ENCODE peak calls at places on chromosomes 11 and 22, in seven cellular contexts. X is A549; D is psoas muscle; G is fibroblast of mammary gland; U is coronary artery; W is neural progenitor cell; N is CD8-positive, alpha-beta T cell. V is an unnamed sample.

GRCh38 chr11:47545298-47545697 is 7.6 kb downstream of the CELF1 start:
- DNase-seq in N (no peak), D (no peak), U (no peak), W (no peak), X (no peak), G (no peak), V (no peak)

GRCh38 chr11:117287668-117288067 is 3.5 kb upstream of the BACE1-AS start:
- DNase-seq in X (no peak), D (no peak), W (no peak), U (no peak), G (no peak), N (no peak), V (no peak)

GRCh38 chr22:46620588-46621242 is 529 bp downstream of the GRAMD4 start:
- DNase-seq in X (no peak), U (no peak), D (no peak), W (peak), G (no peak), N (no peak), V (no peak)

GRCh38 chr11:75078233-75078632 is 18.4 kb downstream of the OR2AT4 start:
- DNase-seq in G (peak), X (peak), W (no peak), D (no peak), N (no peak), U (no peak), V (no peak)

GRCh38 chr11:43222215-43222614 is 89.6 kb upstream of the API5 start:
- DNase-seq in D (no peak), W (no peak), U (no peak), X (no peak), G (no peak), N (no peak), V (peak)

GRCh38 chr11:128361451-128362020 is 225.8 kb downstream of the ETS1 start:
- DNase-seq in D (no peak), X (no peak), W (no peak), G (peak), U (no peak), N (no peak), V (peak)

GRCh38 chr11:94788396-94788795 is 20.2 kb downstream of the AMOTL1 start:
- DNase-seq in G (peak), W (no peak), D (no peak), U (no peak), N (no peak), X (no peak), V (no peak)

GRCh38 chr11:96228472-96228871 is 114.5 kb downstream of the MAML2 start:
- DNase-seq in G (peak), X (peak), N (no peak), D (peak), W (no peak), U (peak), V (peak)

GRCh38 chr11:72721689-72722049 is 30.5 kb downstream of the ARAP1 start:
- DNase-seq in U (no peak), D (no peak), G (peak), X (no peak), N (peak), W (no peak), V (no peak)

GRCh38 chr11:79971255-79971654 is 530.4 kb upstream of the TENM4 start:
- DNase-seq in G (no peak), U (no peak), W (no peak), N (no peak), X (no peak), D (no peak), V (no peak)

GRCh38 chr11:2549080-2549479 is 104.3 kb downstream of the KCNQ1 start:
- DNase-seq in N (no peak), X (no peak), U (no peak), G (no peak), W (no peak), D (peak), V (no peak)

GRCh38 chr11:97995874-97996273 is 1024.9 kb upstream of the CNTN5 start:
- DNase-seq in W (peak), N (no peak), X (no peak), D (no peak), G (no peak), U (no peak), V (no peak)

GRCh38 chr11:83157755-83158473 is 983 bp downstream of the PCF11 start:
- DNase-seq in W (peak), U (peak), G (peak), D (peak), N (peak), X (peak), V (no peak)

GRCh38 chr11:60168306-60168705 is 14.6 kb downstream of the MS4A6A start:
- DNase-seq in N (no peak), W (no peak), X (no peak), D (no peak), U (no peak), G (no peak), V (no peak)

GRCh38 chr11:10979529-10979928 is 121.7 kb upstream of the ZBED5 start:
- DNase-seq in W (no peak), D (no peak), X (no peak), G (no peak), U (no peak), N (no peak), V (no peak)

GRCh38 chr11:121416909-121417567 is 35.1 kb upstream of the SORL1 start:
- DNase-seq in X (peak), N (peak), W (no peak), G (peak), D (peak), U (peak), V (peak)

GRCh38 chr11:47061429-47062178 is 115.1 kb downstream of the ARFGAP2 start:
- DNase-seq in W (no peak), U (no peak), G (no peak), N (no peak), D (no peak), X (no peak), V (no peak)

GRCh38 chr11:64086263-64086938 is 50.7 kb downstream of the FLRT1 start:
- DNase-seq in N (no peak), U (no peak), G (peak), W (no peak), D (peak), X (peak), V (no peak)

GRCh38 chr11:1041936-1042608 is 5.6 kb upstream of the MUC6 start:
- DNase-seq in U (no peak), D (peak), X (peak), W (no peak), N (no peak), G (no peak), V (no peak)

GRCh38 chr22:41308054-41308453 is 6.7 kb downstream of the ZC3H7B start:
- DNase-seq in N (no peak), W (no peak), U (no peak), D (peak), X (no peak), G (peak), V (no peak)

GRCh38 chr11:47389577-47390072 is 11.3 kb upstream of the SPI1 start:
- DNase-seq in G (no peak), N (no peak), U (no peak), D (no peak), W (no peak), X (no peak), V (no peak)

GRCh38 chr11:35066029-35066428 is 72.9 kb upstream of the CD44 start:
- DNase-seq in U (no peak), W (no peak), X (no peak), D (no peak), N (no peak), G (no peak), V (no peak)

GRCh38 chr11:46363031-46363407 is 15.8 kb downstream of the DGKZ start:
- DNase-seq in N (no peak), W (no peak), U (no peak), X (peak), D (peak), G (peak), V (no peak)

GRCh38 chr11:123238297-123238696 is 43.2 kb upstream of the CLMP start:
- DNase-seq in W (no peak), N (no peak), X (no peak), U (peak), D (peak), G (peak), V (no peak)

GRCh38 chr11:61328351-61328750 is 4.6 kb downstream of the DDB1 start:
- DNase-seq in X (no peak), G (no peak), N (no peak), U (no peak), D (no peak), W (no peak), V (no peak)

GRCh38 chr11:133064961-133065360 is 467.3 kb downstream of the OPCML start:
- DNase-seq in W (no peak), D (no peak), U (no peak), N (no peak), G (no peak), X (no peak), V (no peak)

GRCh38 chr11:72343159-72343756 is 91.1 kb downstream of the CLPB start:
- DNase-seq in N (no peak), D (no peak), U (no peak), W (no peak), X (no peak), G (no peak), V (no peak)

GRCh38 chr22:28123989-28124766 is 205.1 kb upstream of the PITPNB start:
- DNase-seq in X (no peak), W (no peak), G (no peak), U (no peak), D (no peak), N (no peak), V (no peak)

GRCh38 chr11:33889821-33890378 is 2.0 kb downstream of the LMO2 start:
- DNase-seq in D (no peak), W (no peak), N (no peak), X (no peak), U (no peak), G (no peak), V (no peak)

GRCh38 chr22:28043269-28043668 is 124.2 kb upstream of the PITPNB start:
- DNase-seq in W (no peak), U (no peak), G (peak), N (no peak), X (no peak), D (no peak), V (no peak)

GRCh38 chr11:1153951-1154487 is 3.7 kb upstream of the MUC5AC start:
- DNase-seq in G (peak), U (peak), W (no peak), N (no peak), D (peak), X (peak), V (peak)

GRCh38 chr11:33716236-33716635 is 15.6 kb upstream of the C11orf91 start:
- DNase-seq in X (peak), D (no peak), U (no peak), W (no peak), N (no peak), G (peak), V (no peak)

GRCh38 chr11:16322190-16322589 is 34.2 kb downstream of the SOX6 start:
- DNase-seq in X (no peak), W (no peak), D (no peak), G (no peak), U (no peak), N (no peak), V (no peak)

GRCh38 chr22:33579448-33580093 is 340.7 kb downstream of the LARGE1 start:
- DNase-seq in G (peak), X (peak), D (peak), W (peak), N (peak), U (no peak), V (no peak)

GRCh38 chr11:30133308-30133707 is 97.5 kb upstream of the FSHB start:
- DNase-seq in W (no peak), U (no peak), G (no peak), X (no peak), D (no peak), N (no peak), V (no peak)

GRCh38 chr11:30128269-30128932 is 102.4 kb upstream of the FSHB start:
- DNase-seq in X (peak), N (no peak), D (no peak), W (peak), U (no peak), G (peak), V (no peak)

GRCh38 chr11:30131535-30131934 is 99.3 kb upstream of the FSHB start:
- DNase-seq in D (no peak), N (no peak), X (no peak), U (no peak), G (no peak), W (no peak), V (no peak)
- TF ChIP-seq CTCF in D (no peak), N (no peak), X (no peak), U (no peak), G (no peak), W (no peak), V (no peak)

GRCh38 chr11:119421941-119422504 is 949 bp downstream of the THY1 start:
- DNase-seq in N (no peak), D (no peak), G (no peak), U (no peak), W (peak), X (no peak), V (no peak)
- H3K4me3 ChIP-seq in N (peak), D (peak), G (peak), U (peak), W (peak), X (peak), V (peak)

DNA sequence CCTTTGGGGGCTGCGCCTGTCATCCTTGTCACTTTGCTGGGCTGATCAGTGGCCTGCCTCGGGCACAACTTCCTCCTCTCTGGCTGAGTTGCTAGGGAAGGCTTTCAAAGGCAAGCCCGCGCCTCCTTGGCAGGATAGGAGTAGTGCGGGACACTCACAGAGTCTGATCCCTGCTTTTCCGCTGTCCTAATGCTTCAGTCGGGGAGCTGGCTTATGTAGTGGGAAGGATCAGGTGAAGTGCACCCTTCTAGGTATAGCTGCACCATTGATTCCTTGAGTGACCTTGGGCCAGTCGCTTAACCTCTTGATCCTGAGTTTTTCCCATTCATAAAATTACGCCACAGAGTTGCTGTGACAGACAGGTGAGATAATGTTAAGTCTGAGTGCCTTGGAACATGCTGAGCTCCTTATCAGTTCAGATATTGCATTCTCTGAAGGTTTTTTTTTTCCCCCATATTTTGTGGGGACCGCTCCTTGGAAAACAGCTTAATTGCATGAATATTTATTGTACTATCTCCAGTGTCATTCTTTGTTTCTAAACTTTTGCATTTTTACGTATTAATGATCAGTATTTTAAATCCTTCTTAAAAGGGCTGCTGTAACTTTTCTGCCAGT is 943 bp downstream of the IPO7 start:
- DNase-seq in G (no peak), D (no peak), W (no peak), X (peak), N (no peak), U (no peak), V (no peak)
- TF ChIP-seq CTCF in G (no peak), D (no peak), W (no peak), X (no peak), N (no peak), U (no peak), V (no peak)

DNA sequence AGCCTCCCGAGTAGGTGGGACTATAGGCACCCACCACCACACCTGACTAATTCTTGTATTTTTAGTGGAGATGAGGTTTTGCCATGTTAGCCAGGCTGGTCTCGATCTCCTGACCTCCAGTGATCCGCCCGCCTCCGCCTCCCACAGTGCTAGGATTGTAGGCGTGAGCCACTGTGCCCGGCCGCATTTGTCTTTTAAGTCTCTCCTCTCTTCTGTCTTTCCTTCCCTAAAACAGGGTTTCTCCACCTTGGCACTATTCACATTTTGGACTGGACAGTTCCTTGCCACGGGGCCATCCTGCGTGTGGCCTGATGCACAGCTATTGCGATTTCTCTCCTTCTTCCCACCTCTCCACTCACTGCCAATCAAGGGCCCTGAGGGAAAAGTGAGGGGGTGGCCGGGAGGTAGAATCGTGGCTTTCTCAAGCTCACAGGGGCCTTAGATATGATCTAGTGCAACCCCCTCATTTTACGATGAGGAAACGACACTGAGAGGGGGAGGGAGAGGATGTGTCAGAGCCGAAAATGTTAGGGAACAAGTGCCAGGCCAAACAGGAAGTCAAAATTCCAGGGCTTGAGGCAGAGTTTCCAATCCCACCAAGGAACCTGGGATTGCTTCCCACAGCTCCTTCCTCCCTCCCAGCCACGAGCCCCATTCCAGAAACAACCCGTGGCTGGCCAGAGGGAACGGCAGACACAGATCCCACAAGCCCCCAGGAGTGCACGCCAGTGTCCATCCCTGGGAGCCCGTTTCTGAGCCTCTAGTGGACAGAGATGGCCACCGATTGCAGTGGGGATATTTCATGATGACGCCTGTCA is 21.2 kb downstream of the SCGB1A1 start:
- DNase-seq in N (no peak), D (peak), W (no peak), U (peak), G (peak), X (no peak), V (no peak)
- H3K4me3 ChIP-seq in N (no peak), D (no peak), W (no peak), U (peak), G (no peak), X (no peak), V (no peak)

GRCh38 chr11:69726019-69726418 is 22.2 kb upstream of the FGF19 start:
- DNase-seq in U (no peak), D (no peak), X (no peak), G (no peak), N (no peak), W (no peak), V (no peak)
- TF ChIP-seq CTCF in U (no peak), D (no peak), X (no peak), G (no peak), N (no peak), W (no peak), V (no peak)

GRCh38 chr11:14067686-14068085 is 105.2 kb downstream of the SPON1 start:
- DNase-seq in D (no peak), U (no peak), X (no peak), G (no peak), N (no peak), W (no peak), V (no peak)

GRCh38 chr11:14070866-14071265 is 108.3 kb downstream of the SPON1 start:
- DNase-seq in G (peak), X (no peak), D (no peak), N (no peak), U (no peak), W (no peak), V (no peak)

GRCh38 chr11:14059491-14059890 is 97.0 kb downstream of the SPON1 start:
- DNase-seq in D (no peak), X (no peak), N (no peak), W (no peak), U (no peak), G (peak), V (no peak)

GRCh38 chr11:14065692-14066091 is 103.2 kb downstream of the SPON1 start:
- DNase-seq in X (no peak), U (no peak), N (no peak), W (no peak), G (no peak), D (no peak), V (no peak)

GRCh38 chr11:14065153-14065552 is 102.6 kb downstream of the SPON1 start:
- DNase-seq in G (peak), X (no peak), D (no peak), N (no peak), U (no peak), W (no peak), V (no peak)
- H3K4me3 ChIP-seq in G (no peak), X (no peak), D (no peak), N (peak), U (no peak), W (no peak), V (no peak)

GRCh38 chr11:69587454-69588081 is 53.4 kb upstream of the CCND1 start:
- DNase-seq in G (peak), W (no peak), D (no peak), U (peak), X (peak), N (no peak), V (no peak)
- TF ChIP-seq CTCF in G (no peak), W (no peak), D (no peak), U (no peak), X (no peak), N (no peak), V (no peak)

DNA sequence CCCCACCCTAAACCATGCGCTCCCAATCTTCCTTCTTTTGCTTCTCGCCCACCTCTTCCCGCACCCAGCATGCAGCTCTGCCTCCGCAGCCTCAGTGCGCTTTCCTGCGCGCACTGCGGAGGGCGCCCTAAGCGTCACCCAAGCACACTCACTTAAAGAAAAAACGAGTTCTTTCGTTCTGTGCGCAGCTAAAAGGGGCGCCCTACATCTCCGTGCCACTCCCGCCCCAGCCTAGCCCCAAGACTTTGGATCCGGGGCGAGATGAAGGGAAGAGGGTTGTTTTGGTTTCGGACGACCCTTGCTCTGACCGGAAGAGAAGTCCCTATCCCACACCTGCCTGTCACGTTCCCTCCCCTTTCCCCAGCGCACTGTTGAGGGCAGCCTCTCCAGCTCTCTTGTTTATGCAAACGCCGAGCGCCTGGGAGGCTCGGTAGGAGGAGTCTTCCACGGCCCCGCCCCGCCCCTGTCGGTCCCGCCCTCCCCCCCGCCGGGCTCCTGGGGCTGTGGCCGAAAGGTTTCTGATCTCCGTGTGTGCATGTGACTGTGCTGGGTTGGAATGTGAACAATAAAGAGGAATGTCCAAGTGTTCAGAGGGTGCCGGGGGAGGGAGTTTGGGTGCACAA is 5.3 kb downstream of the VSIG2 start:
- DNase-seq in G (peak), U (no peak), D (peak), N (peak), X (peak), W (peak), V (no peak)
- H3K4me3 ChIP-seq in G (peak), U (peak), D (peak), N (peak), X (peak), W (peak), V (peak)